ENCODE peak calls at places on chromosome 1, in six cellular contexts. J, A, N, V, K and W are unnamed samples.

GRCh38 chr1:46246548-46247432 is 773 bp upstream of the RAD54L start:
- DNase-seq in J (peak; percentile 87), A (no peak), N (no peak), V (peak; percentile 78), K (no peak), W (no peak)

GRCh38 chr1:66503841-66504470 is 30.0 kb upstream of the SGIP1 start:
- DNase-seq in J (peak; percentile 68), A (peak; percentile 68), N (no peak), V (peak; percentile 59), K (peak; percentile 30), W (peak; percentile 76)

GRCh38 chr1:41849211-41849759 is 69.4 kb downstream of the HIVEP3 start:
- DNase-seq in J (no peak), A (no peak), N (no peak), V (no peak), K (no peak), W (no peak)

GRCh38 chr1:107430540-107431228 is 289.8 kb downstream of the NTNG1 start:
- DNase-seq in J (no peak), A (no peak), N (peak; percentile 39), V (peak; percentile 43), K (peak; percentile 67), W (peak; percentile 22)

GRCh38 chr1:47527653-47528272 is 89.9 kb downstream of the FOXD2 start:
- DNase-seq in J (peak; percentile 79), A (peak; percentile 15), N (no peak), V (peak; percentile 32), K (peak; percentile 12), W (no peak)

GRCh38 chr1:144551107-144551542 is 41.6 kb upstream of the PPIAL4F start:
- DNase-seq in J (peak; percentile 58), A (no peak), N (no peak), V (no peak), K (no peak), W (no peak)

GRCh38 chr1:151763990-151764389 is 694 bp upstream of the MRPL9 start:
- DNase-seq in J (no peak), A (no peak), N (no peak), V (peak; percentile 23), K (no peak), W (no peak)

GRCh38 chr1:245247791-245248789 is 93.3 kb downstream of the KIF26B start:
- DNase-seq in J (peak; percentile 33), A (no peak), N (no peak), V (no peak), K (no peak), W (no peak)

GRCh38 chr1:181126871-181127587 is 38.5 kb downstream of the IER5 start:
- DNase-seq in J (no peak), A (no peak), N (no peak), V (peak; percentile 66), K (peak; percentile 36), W (no peak)

GRCh38 chr1:215844266-215844665 is 277.2 kb downstream of the KCTD3 start:
- DNase-seq in J (no peak), A (no peak), N (no peak), V (no peak), K (no peak), W (no peak)

GRCh38 chr1:25728301-25728935 is 71.6 kb upstream of the SELENON start:
- DNase-seq in J (no peak), A (no peak), N (no peak), V (peak; percentile 11), K (no peak), W (no peak)

GRCh38 chr1:185530215-185530614 is 204.0 kb upstream of the HMCN1 start:
- DNase-seq in J (no peak), A (no peak), N (no peak), V (peak; percentile 80), K (no peak), W (no peak)

GRCh38 chr1:64584479-64584878 is 114.5 kb downstream of the CACHD1 start:
- DNase-seq in J (no peak), A (no peak), N (no peak), V (no peak), K (no peak), W (no peak)

GRCh38 chr1:23343246-23344110 is 606 bp downstream of the HNRNPR start:
- DNase-seq in J (no peak), A (no peak), N (no peak), V (peak; percentile 73), K (peak; percentile 25), W (no peak)

GRCh38 chr1:62040450-62040849 is 154.2 kb upstream of the L1TD1 start:
- DNase-seq in J (no peak), A (no peak), N (no peak), V (no peak), K (no peak), W (no peak)

GRCh38 chr1:96747565-96747964 is 26.0 kb downstream of the PTBP2 start:
- DNase-seq in J (no peak), A (no peak), N (no peak), V (no peak), K (no peak), W (no peak)

GRCh38 chr1:155966750-155967149 is 11.6 kb downstream of the ARHGEF2 start:
- DNase-seq in J (no peak), A (no peak), N (no peak), V (no peak), K (no peak), W (no peak)

GRCh38 chr1:57088689-57089088 is 122.9 kb upstream of the C8B start:
- DNase-seq in J (no peak), A (no peak), N (no peak), V (no peak), K (no peak), W (no peak)

GRCh38 chr1:66402194-66402593 is 131.8 kb upstream of the SGIP1 start:
- DNase-seq in J (no peak), A (no peak), N (peak; percentile 87), V (no peak), K (no peak), W (no peak)

GRCh38 chr1:23979387-23980005 is 631 bp downstream of the SRSF10 start:
- DNase-seq in J (no peak), A (no peak), N (no peak), V (peak; percentile 55), K (no peak), W (no peak)

GRCh38 chr1:81660286-81660685 is 140.4 kb upstream of the ADGRL2 start:
- DNase-seq in J (no peak), A (no peak), N (no peak), V (no peak), K (no peak), W (no peak)

GRCh38 chr1:237042467-237042891 is 495 bp downstream of the RYR2 start:
- DNase-seq in J (peak; percentile 58), A (no peak), N (no peak), V (no peak), K (no peak), W (no peak)

GRCh38 chr1:198833706-198834497 is 195.1 kb downstream of the PTPRC start:
- DNase-seq in J (no peak), A (no peak), N (no peak), V (no peak), K (no peak), W (no peak)

GRCh38 chr1:30801826-30802198 is 44.2 kb upstream of the LAPTM5 start:
- DNase-seq in J (peak; percentile 99), A (no peak), N (no peak), V (peak; percentile 90), K (peak; percentile 37), W (peak; percentile 82)

GRCh38 chr1:115218034-115218405 is 120.0 kb downstream of the NGF start:
- DNase-seq in J (no peak), A (no peak), N (no peak), V (no peak), K (no peak), W (no peak)

GRCh38 chr1:179754031-179754624 is 11.0 kb downstream of the FAM163A start:
- DNase-seq in J (no peak), A (no peak), N (no peak), V (no peak), K (no peak), W (no peak)
- TF ChIP-seq YY1 in J (no peak), A (no peak), N (no peak), V (no peak), K (no peak), W (no peak)

GRCh38 chr1:113657556-113658063 is 101.7 kb downstream of the PHTF1 start:
- DNase-seq in J (no peak), A (no peak), N (no peak), V (no peak), K (no peak), W (no peak)

GRCh38 chr1:113662097-113662496 is 97.2 kb downstream of the PHTF1 start:
- DNase-seq in J (no peak), A (no peak), N (no peak), V (no peak), K (no peak), W (no peak)

GRCh38 chr1:113660053-113660452 is 99.2 kb downstream of the PHTF1 start:
- DNase-seq in J (no peak), A (no peak), N (no peak), V (peak; percentile 31), K (no peak), W (no peak)

GRCh38 chr1:113657126-113657525 is 102.2 kb downstream of the PHTF1 start:
- DNase-seq in J (no peak), A (no peak), N (no peak), V (no peak), K (no peak), W (no peak)

DNA sequence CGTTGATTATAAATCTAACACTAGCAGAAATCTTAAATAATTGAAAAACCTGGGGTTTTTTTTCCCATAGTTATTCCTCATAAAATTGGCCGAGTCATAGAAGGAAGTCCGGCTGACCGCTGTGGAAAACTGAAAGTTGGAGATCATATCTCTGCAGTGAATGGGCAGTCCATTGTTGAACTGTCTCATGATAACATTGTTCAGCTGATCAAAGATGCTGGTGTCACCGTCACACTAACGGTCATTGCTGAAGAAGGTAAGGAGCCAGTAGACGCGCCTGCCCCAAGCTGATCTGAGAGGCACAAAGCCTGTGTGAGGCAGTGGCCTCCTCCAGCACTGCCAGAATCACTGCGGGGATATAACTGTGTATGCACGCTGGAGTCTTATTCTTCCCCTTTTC is 100.3 kb downstream of the PHTF1 start:
- DNase-seq in J (no peak), A (no peak), N (no peak), V (peak; percentile 72), K (no peak), W (no peak)
- H3K4me3 ChIP-seq in J (no peak overlapping the region), A (no peak overlapping the region), N (no peak overlapping the region), V (no peak overlapping the region), K (no peak overlapping the region), W (no peak overlapping the region)

DNA sequence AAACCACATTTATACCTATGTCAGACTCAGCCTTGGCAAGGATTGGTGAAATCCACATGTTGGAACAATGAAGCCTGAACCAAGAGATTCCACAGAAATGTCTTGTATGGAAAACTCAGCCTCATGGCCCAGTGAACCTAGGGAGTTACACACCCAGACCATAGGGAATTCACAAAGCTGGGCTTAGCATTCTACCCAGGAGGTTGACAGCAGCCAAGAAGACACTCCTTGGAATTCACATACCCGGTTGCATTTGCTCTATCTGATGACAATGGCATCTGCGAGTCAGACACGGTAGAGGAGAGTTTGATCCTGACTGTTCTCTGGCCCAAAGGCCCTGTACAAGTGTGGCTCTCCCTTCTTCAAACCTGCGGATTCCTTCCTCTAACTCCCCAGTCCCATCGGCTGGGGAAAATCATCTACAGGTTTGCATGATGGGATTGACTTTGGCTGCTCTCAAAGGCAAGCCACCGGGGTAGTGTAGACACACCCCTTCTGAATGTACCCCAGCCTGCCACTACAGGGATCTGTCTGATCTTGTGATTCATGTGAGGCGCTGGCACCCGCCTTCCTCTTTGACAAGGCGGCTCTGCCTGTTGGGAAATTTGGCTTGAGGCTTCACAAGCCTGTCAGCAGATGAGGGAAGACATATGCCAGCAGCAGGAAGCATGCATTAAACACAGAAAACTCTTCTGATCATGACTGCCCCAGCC is 297.3 kb upstream of the KAZN start:
- DNase-seq in J (no peak), A (no peak), N (no peak), V (no peak), K (no peak), W (no peak)
- TF ChIP-seq ZNF274 in J (no peak), A (no peak), N (no peak), V (no peak), K (no peak), W (no peak)

GRCh38 chr1:1422465-1423244 is 1.6 kb upstream of the ANKRD65 start:
- DNase-seq in J (no peak), A (no peak), N (no peak), V (peak; percentile 78), K (no peak), W (no peak)
- TF ChIP-seq YY1 in J (peak; percentile 86), A (peak; percentile 79), N (peak; percentile 21), V (no peak), K (no peak), W (no peak)